ENCODE peak calls at places on chromosomes 11 and 22, in six cellular contexts. One of them, this sample, is unnamed.

GRCh38 chr22:49968831-49969661 is 8.5 kb downstream of the PIM3 start:
- DNase-seq in prostate gland: no peak
- DNase-seq in A673: no peak
- DNase-seq in pancreas: peak; percentile 83
- DNase-seq in stomach: peak; percentile 27
- DNase-seq in spleen: peak; percentile 82
- DNase-seq in this sample: peak; percentile 53

GRCh38 chr11:114183041-114183511 is 113.1 kb upstream of the NNMT start:
- DNase-seq in prostate gland: no peak
- DNase-seq in A673: no peak
- DNase-seq in pancreas: no peak
- DNase-seq in stomach: no peak
- DNase-seq in spleen: peak; percentile 89
- DNase-seq in this sample: no peak

GRCh38 chr11:45301537-45302246 is 15.6 kb upstream of the SYT13 start:
- DNase-seq in prostate gland: no peak
- DNase-seq in A673: no peak
- DNase-seq in pancreas: no peak
- DNase-seq in stomach: no peak
- DNase-seq in spleen: no peak
- DNase-seq in this sample: no peak

GRCh38 chr11:20493340-20493739 is 105.8 kb downstream of the PRMT3 start:
- DNase-seq in prostate gland: no peak
- DNase-seq in A673: no peak
- DNase-seq in pancreas: no peak
- DNase-seq in stomach: no peak
- DNase-seq in spleen: no peak
- DNase-seq in this sample: no peak

GRCh38 chr22:24005201-24005600 is at the start of gene GSTT4:
- DNase-seq in prostate gland: no peak
- DNase-seq in A673: no peak
- DNase-seq in pancreas: peak; percentile 70
- DNase-seq in stomach: peak; percentile 32
- DNase-seq in spleen: no peak
- DNase-seq in this sample: no peak

GRCh38 chr11:43687120-43687791 is 6.7 kb downstream of the HSD17B12 start:
- DNase-seq in prostate gland: no peak
- DNase-seq in A673: no peak
- DNase-seq in pancreas: no peak
- DNase-seq in stomach: peak; percentile 26
- DNase-seq in spleen: no peak
- DNase-seq in this sample: peak; percentile 51

GRCh38 chr22:37021710-37022482 is 2.4 kb downstream of the MPST start:
- DNase-seq in prostate gland: no peak
- DNase-seq in A673: peak; percentile 73
- DNase-seq in pancreas: no peak
- DNase-seq in stomach: peak; percentile 62
- DNase-seq in spleen: peak; percentile 89
- DNase-seq in this sample: peak; percentile 73

GRCh38 chr22:25081409-25081824 is 118.2 kb upstream of the CRYBB3 start:
- DNase-seq in prostate gland: peak; percentile 28
- DNase-seq in A673: peak; percentile 47
- DNase-seq in pancreas: no peak
- DNase-seq in stomach: peak; percentile 57
- DNase-seq in spleen: no peak
- DNase-seq in this sample: peak; percentile 80

GRCh38 chr11:113477321-113477720 is 2.1 kb upstream of the DRD2 start:
- DNase-seq in prostate gland: no peak
- DNase-seq in A673: no peak
- DNase-seq in pancreas: no peak
- DNase-seq in stomach: no peak
- DNase-seq in spleen: no peak
- DNase-seq in this sample: peak; percentile 78

GRCh38 chr11:45092901-45093760 is 53.3 kb upstream of the PRDM11 start:
- DNase-seq in prostate gland: no peak
- DNase-seq in A673: no peak
- DNase-seq in pancreas: no peak
- DNase-seq in stomach: peak; percentile 23
- DNase-seq in spleen: peak; percentile 79
- DNase-seq in this sample: peak; percentile 38

GRCh38 chr22:23684561-23685031 is 6.2 kb upstream of the RGL4 start:
- DNase-seq in prostate gland: no peak
- DNase-seq in A673: no peak
- DNase-seq in pancreas: no peak
- DNase-seq in stomach: peak; percentile 17
- DNase-seq in spleen: no peak
- DNase-seq in this sample: no peak

GRCh38 chr11:76598426-76598839 is 72.1 kb downstream of the LRRC32 start:
- DNase-seq in prostate gland: no peak
- DNase-seq in A673: no peak
- DNase-seq in pancreas: no peak
- DNase-seq in stomach: no peak
- DNase-seq in spleen: no peak
- DNase-seq in this sample: peak; percentile 77

GRCh38 chr22:46754110-46754799 is 8.2 kb upstream of the TBC1D22A start:
- DNase-seq in prostate gland: peak; percentile 42
- DNase-seq in A673: peak; percentile 84
- DNase-seq in pancreas: peak; percentile 95
- DNase-seq in stomach: peak; percentile 94
- DNase-seq in spleen: peak; percentile 91
- DNase-seq in this sample: no peak
- H3K4me3 ChIP-seq in prostate gland: no peak overlapping the region
- H3K4me3 ChIP-seq in A673: no peak overlapping the region
- H3K4me3 ChIP-seq in pancreas: no peak overlapping the region
- H3K4me3 ChIP-seq in stomach: no peak overlapping the region
- H3K4me3 ChIP-seq in spleen: no peak overlapping the region
- H3K4me3 ChIP-seq in this sample: no peak overlapping the region

GRCh38 chr11:1652026-1652425 is 22.5 kb downstream of the KRTAP5-5 start:
- DNase-seq in prostate gland: no peak
- DNase-seq in A673: no peak
- DNase-seq in pancreas: peak; percentile 66
- DNase-seq in stomach: no peak
- DNase-seq in spleen: peak; percentile 73
- DNase-seq in this sample: no peak

GRCh38 chr11:1650918-1651262 is 21.3 kb downstream of the KRTAP5-5 start:
- DNase-seq in prostate gland: no peak
- DNase-seq in A673: no peak
- DNase-seq in pancreas: peak; percentile 6
- DNase-seq in stomach: no peak
- DNase-seq in spleen: peak; percentile 35
- DNase-seq in this sample: no peak

GRCh38 chr11:1649021-1649420 is 19.4 kb downstream of the KRTAP5-5 start:
- DNase-seq in prostate gland: no peak
- DNase-seq in A673: no peak
- DNase-seq in pancreas: peak; percentile 21
- DNase-seq in stomach: no peak
- DNase-seq in spleen: peak; percentile 56
- DNase-seq in this sample: no peak

GRCh38 chr11:1652442-1652777 is 22.8 kb downstream of the KRTAP5-5 start:
- DNase-seq in prostate gland: no peak
- DNase-seq in A673: no peak
- DNase-seq in pancreas: no peak
- DNase-seq in stomach: no peak
- DNase-seq in spleen: no peak
- DNase-seq in this sample: no peak

DNA sequence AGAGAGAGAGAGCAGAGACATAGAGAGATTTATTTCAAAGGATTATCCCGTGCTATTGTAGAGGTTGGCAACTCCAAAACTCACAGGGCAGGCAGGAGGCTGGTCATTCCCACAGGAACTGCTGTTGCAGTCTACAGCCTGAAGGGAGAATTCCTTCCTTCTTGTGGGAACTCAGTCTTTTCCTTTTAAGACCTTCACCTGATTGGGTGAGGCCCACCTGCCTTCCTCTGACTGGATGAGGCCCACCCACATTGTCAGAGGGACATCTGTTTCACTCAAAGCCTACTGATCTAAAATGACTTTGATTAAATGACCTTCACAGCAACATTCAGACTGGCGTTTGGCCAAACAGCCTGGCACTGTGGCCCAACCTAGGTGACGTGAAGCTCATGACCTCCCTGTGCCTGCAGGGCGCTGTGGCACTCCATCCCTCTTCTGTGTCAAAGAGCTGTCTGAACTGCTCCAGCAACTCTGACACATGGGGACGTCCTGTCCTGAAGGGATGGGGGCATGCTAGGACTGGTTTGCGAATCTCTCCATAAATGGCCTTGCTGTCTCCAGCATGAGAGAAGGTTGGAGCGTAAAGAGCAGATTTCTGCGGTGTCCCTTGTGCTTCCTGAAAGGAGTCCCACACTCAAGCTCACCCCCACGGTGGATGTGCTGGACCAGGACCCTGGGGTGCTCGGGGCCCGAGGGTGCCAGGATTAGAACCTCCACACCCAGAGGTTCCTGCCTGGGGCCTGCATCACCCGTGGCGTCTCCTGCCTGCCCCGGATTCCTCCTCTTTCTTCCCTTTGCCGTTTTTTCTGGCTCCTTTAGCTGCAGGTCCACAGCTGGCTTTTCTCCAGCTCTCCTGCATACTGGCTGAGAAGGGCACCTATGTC is 20.7 kb downstream of the KRTAP5-5 start:
- DNase-seq in prostate gland: peak; percentile 33
- DNase-seq in A673: no peak
- DNase-seq in pancreas: peak; percentile 50
- DNase-seq in stomach: no peak
- DNase-seq in spleen: peak; percentile 59
- DNase-seq in this sample: no peak
- TF ChIP-seq CTCF in prostate gland: no peak
- TF ChIP-seq CTCF in A673: no peak
- TF ChIP-seq CTCF in pancreas: no peak
- TF ChIP-seq CTCF in stomach: no peak
- TF ChIP-seq CTCF in spleen: no peak
- TF ChIP-seq CTCF in this sample: peak; percentile 19

DNA sequence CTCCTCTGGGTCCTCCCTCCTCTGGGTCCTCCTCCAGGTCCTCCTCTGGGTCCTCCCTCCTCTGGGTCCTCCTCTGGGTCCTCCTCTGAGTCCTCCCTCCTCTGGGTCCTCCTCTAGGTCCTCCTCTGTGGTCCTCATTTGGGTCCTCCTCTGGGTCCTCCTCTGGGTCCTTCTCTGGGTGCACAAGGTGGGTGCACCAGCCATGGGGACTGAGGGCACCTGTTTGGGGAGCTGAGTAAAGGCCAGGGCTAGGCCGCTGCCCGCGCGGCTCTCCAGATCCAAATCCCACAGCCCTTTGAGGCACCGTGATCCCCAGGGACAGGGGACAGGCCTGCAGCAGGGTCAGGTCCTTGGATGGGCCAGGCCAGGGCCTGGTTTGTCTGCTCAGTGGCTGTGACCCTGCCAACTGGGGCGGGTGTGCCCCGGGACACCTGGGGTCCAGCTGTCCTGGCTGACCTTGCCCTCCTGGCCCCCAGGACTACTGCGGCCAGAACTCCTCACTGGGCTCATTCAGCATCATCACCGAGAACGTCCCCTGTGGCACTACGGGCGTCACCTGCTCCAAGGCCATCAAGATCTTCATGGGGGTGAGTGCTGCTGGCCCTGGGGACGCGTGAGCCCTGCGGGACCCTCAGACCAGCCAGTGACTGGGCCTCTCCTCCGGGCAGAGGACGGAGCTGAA is 12.7 kb downstream of the MUC2 start:
- DNase-seq in prostate gland: no peak
- DNase-seq in A673: no peak
- DNase-seq in pancreas: peak; percentile 53
- DNase-seq in stomach: no peak
- DNase-seq in spleen: no peak
- DNase-seq in this sample: no peak
- H3K9me3 ChIP-seq in prostate gland: no peaks in the 10 kb centered on the region
- H3K9me3 ChIP-seq in A673: no peaks in the 10 kb centered on the region
- H3K9me3 ChIP-seq in pancreas: no peaks in the 10 kb centered on the region
- H3K9me3 ChIP-seq in stomach: no peaks in the 10 kb centered on the region
- H3K9me3 ChIP-seq in spleen: no peaks in the 10 kb centered on the region
- H3K9me3 ChIP-seq in this sample: no peaks in the 10 kb centered on the region

DNA sequence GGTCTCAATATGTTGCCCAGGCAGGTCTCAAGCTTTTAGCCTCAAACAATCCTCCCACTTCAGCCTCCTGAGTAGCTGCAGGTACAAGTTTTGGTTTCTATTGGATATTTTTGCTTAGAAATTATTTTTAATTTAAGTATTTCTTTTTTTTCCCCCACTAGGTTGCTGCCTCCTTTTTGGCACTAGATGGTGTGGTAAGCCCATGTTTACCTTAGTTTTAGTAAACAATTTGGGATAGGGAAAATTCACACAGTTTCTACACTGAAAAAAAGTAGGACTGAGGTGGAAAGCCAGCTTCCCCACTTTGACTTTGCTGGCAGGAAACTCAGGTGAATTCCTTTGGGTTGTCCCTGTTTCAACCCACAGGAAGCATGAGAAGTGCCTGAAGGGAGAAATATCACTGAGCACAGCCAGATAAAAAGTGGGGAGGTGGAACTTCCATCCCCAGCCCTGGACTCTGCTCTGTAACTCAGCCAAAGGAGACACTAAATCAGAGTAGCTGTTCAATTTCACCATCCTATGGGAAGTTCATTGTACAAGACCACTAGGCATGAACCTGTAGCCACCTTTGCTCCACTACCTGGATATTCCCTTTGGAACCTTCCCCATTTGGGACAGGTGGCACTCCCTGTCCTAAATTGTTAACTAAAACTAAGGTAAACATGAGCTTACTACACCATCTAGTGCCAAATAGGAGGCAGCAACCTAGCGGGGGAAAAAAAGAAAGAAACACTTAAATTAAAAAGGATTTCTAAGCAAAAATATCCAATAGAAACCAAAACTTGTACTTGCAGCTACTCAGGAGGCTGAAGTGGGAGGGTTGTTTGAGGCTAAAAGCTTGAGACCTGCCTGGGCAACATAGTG is 154.4 kb upstream of the FAT3 start:
- DNase-seq in prostate gland: no peak
- DNase-seq in A673: no peak
- DNase-seq in pancreas: no peak
- DNase-seq in stomach: no peak
- DNase-seq in spleen: no peak
- DNase-seq in this sample: no peak
- H3K4me3 ChIP-seq in prostate gland: no peak overlapping the region
- H3K4me3 ChIP-seq in A673: no peak overlapping the region
- H3K4me3 ChIP-seq in pancreas: no peak overlapping the region
- H3K4me3 ChIP-seq in stomach: no peak overlapping the region
- H3K4me3 ChIP-seq in spleen: no peak overlapping the region
- H3K4me3 ChIP-seq in this sample: peak overlapping the region; percentile 4

GRCh38 chr22:35482974-35483373 is 57.7 kb upstream of the RASD2 start:
- DNase-seq in prostate gland: no peak
- DNase-seq in A673: no peak
- DNase-seq in pancreas: no peak
- DNase-seq in stomach: no peak
- DNase-seq in spleen: no peak
- DNase-seq in this sample: no peak
- TF ChIP-seq CTCF in prostate gland: no peak
- TF ChIP-seq CTCF in A673: no peak
- TF ChIP-seq CTCF in pancreas: no peak
- TF ChIP-seq CTCF in stomach: no peak
- TF ChIP-seq CTCF in spleen: no peak
- TF ChIP-seq CTCF in this sample: no peak

DNA sequence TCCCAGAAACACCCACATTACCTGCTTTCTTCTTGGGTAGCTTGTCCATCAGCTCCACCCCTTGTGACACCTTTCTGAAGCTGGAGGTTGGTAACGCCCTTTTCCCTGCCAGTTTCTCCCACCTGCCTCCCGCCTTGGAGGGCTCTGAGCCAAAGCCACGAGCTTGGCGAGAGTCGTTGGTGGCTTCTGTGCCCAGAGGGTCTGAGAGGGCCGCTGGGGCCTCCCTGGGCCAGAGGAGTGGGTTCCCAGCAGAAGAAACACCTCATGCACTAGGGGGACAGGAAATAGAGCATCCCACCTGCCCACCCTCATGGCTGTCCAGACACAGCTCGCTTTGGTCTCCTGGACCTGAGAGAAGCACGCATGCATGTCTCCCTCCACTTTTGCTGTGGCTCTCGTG is 37.9 kb downstream of the B3GAT1 start:
- DNase-seq in prostate gland: no peak
- DNase-seq in A673: no peak
- DNase-seq in pancreas: no peak
- DNase-seq in stomach: no peak
- DNase-seq in spleen: peak; percentile 56
- DNase-seq in this sample: no peak
- H3K9me3 ChIP-seq in prostate gland: no peaks in the 10 kb centered on the region
- H3K9me3 ChIP-seq in A673: no peaks in the 10 kb centered on the region
- H3K9me3 ChIP-seq in pancreas: no peaks in the 10 kb centered on the region
- H3K9me3 ChIP-seq in stomach: no peaks in the 10 kb centered on the region
- H3K9me3 ChIP-seq in spleen: no peaks in the 10 kb centered on the region
- H3K9me3 ChIP-seq in this sample: no peaks in the 10 kb centered on the region